ENCODE peak calls at places on chromosomes 13 and 19, in five cellular contexts. One of them, this sample, is unnamed.

GRCh38 chr13:32314271-32314967 is 744 bp downstream of the ZAR1L start:
- DNase-seq in A549: no peak
- DNase-seq in choroid plexus epithelial cell: no peak
- DNase-seq in fibroblast of lung: no peak
- DNase-seq in HFFc6: no peak
- DNase-seq in this sample: no peak

GRCh38 chr13:34733720-34734119 is 208.3 kb upstream of the NBEA start:
- DNase-seq in A549: no peak
- DNase-seq in choroid plexus epithelial cell: peak; percentile 32
- DNase-seq in fibroblast of lung: peak; percentile 68
- DNase-seq in HFFc6: no peak
- DNase-seq in this sample: no peak

GRCh38 chr19:35908977-35909683 is 1.0 kb upstream of the TYROBP start:
- DNase-seq in A549: no peak
- DNase-seq in choroid plexus epithelial cell: no peak
- DNase-seq in fibroblast of lung: no peak
- DNase-seq in HFFc6: no peak
- DNase-seq in this sample: no peak

GRCh38 chr13:37788346-37788745 is 81.2 kb downstream of the TRPC4 start:
- DNase-seq in A549: no peak
- DNase-seq in choroid plexus epithelial cell: peak; percentile 54
- DNase-seq in fibroblast of lung: no peak
- DNase-seq in HFFc6: no peak
- DNase-seq in this sample: no peak

GRCh38 chr13:98977568-98978270 is at the start of gene DOCK9:
- DNase-seq in A549: no peak
- DNase-seq in choroid plexus epithelial cell: peak; percentile 81
- DNase-seq in fibroblast of lung: peak; percentile 72
- DNase-seq in HFFc6: peak; percentile 52
- DNase-seq in this sample: peak; percentile 20

GRCh38 chr13:40992678-40993077 is 26.4 kb downstream of the ELF1 start:
- DNase-seq in A549: no peak
- DNase-seq in choroid plexus epithelial cell: peak; percentile 33
- DNase-seq in fibroblast of lung: no peak
- DNase-seq in HFFc6: no peak
- DNase-seq in this sample: no peak

GRCh38 chr19:41776700-41777099 is 19.7 kb upstream of the CEACAM3 start:
- DNase-seq in A549: no peak
- DNase-seq in choroid plexus epithelial cell: no peak
- DNase-seq in fibroblast of lung: no peak
- DNase-seq in HFFc6: no peak
- DNase-seq in this sample: no peak

GRCh38 chr13:80684525-80685017 is 343.6 kb upstream of the SPRY2 start:
- DNase-seq in A549: no peak
- DNase-seq in choroid plexus epithelial cell: no peak
- DNase-seq in fibroblast of lung: no peak
- DNase-seq in HFFc6: no peak
- DNase-seq in this sample: no peak

GRCh38 chr13:97440598-97440997 is 6.6 kb downstream of the RAP2A start:
- DNase-seq in A549: no peak
- DNase-seq in choroid plexus epithelial cell: peak; percentile 38
- DNase-seq in fibroblast of lung: no peak
- DNase-seq in HFFc6: no peak
- DNase-seq in this sample: no peak

GRCh38 chr13:89969996-89970709 is 1377.3 kb upstream of the MIR17HG start:
- DNase-seq in A549: no peak
- DNase-seq in choroid plexus epithelial cell: peak; percentile 71
- DNase-seq in fibroblast of lung: no peak
- DNase-seq in HFFc6: no peak
- DNase-seq in this sample: no peak

GRCh38 chr13:48892311-48892710 is 83.4 kb upstream of the FNDC3A start:
- DNase-seq in A549: peak; percentile 36
- DNase-seq in choroid plexus epithelial cell: peak; percentile 92
- DNase-seq in fibroblast of lung: peak; percentile 89
- DNase-seq in HFFc6: peak; percentile 83
- DNase-seq in this sample: no peak

GRCh38 chr13:21674271-21675009 is 3.6 kb downstream of the FGF9 start:
- DNase-seq in A549: no peak
- DNase-seq in choroid plexus epithelial cell: no peak
- DNase-seq in fibroblast of lung: no peak
- DNase-seq in HFFc6: no peak
- DNase-seq in this sample: peak; percentile 31

GRCh38 chr13:110123041-110123809 is 183.7 kb downstream of the COL4A1 start:
- DNase-seq in A549: no peak
- DNase-seq in choroid plexus epithelial cell: no peak
- DNase-seq in fibroblast of lung: no peak
- DNase-seq in HFFc6: no peak
- DNase-seq in this sample: no peak

GRCh38 chr19:35587326-35587725 is 1.4 kb downstream of the PMIS2 start:
- DNase-seq in A549: no peak
- DNase-seq in choroid plexus epithelial cell: peak; percentile 68
- DNase-seq in fibroblast of lung: no peak
- DNase-seq in HFFc6: no peak
- DNase-seq in this sample: no peak

GRCh38 chr13:26965976-26966375 is 205.4 kb upstream of the GPR12 start:
- DNase-seq in A549: no peak
- DNase-seq in choroid plexus epithelial cell: peak; percentile 70
- DNase-seq in fibroblast of lung: peak; percentile 77
- DNase-seq in HFFc6: no peak
- DNase-seq in this sample: no peak

GRCh38 chr19:3366761-3367571 is 583 bp downstream of the NFIC start:
- DNase-seq in A549: no peak
- DNase-seq in choroid plexus epithelial cell: peak; percentile 51
- DNase-seq in fibroblast of lung: peak; percentile 63
- DNase-seq in HFFc6: no peak
- DNase-seq in this sample: no peak

GRCh38 chr13:33169273-33169980 is 116.1 kb downstream of the STARD13 start:
- DNase-seq in A549: no peak
- DNase-seq in choroid plexus epithelial cell: peak; percentile 88
- DNase-seq in fibroblast of lung: peak; percentile 78
- DNase-seq in HFFc6: peak; percentile 86
- DNase-seq in this sample: no peak

GRCh38 chr13:48505597-48506091 is 27.2 kb downstream of the RCBTB2 start:
- DNase-seq in A549: no peak
- DNase-seq in choroid plexus epithelial cell: no peak
- DNase-seq in fibroblast of lung: peak; percentile 52
- DNase-seq in HFFc6: peak; percentile 21
- DNase-seq in this sample: no peak

GRCh38 chr13:60229708-60230272 is 66.1 kb upstream of the DIAPH3 start:
- DNase-seq in A549: no peak
- DNase-seq in choroid plexus epithelial cell: no peak
- DNase-seq in fibroblast of lung: no peak
- DNase-seq in HFFc6: no peak
- DNase-seq in this sample: no peak

GRCh38 chr19:919157-920050 is 2.3 kb downstream of the KISS1R start:
- DNase-seq in A549: no peak
- DNase-seq in choroid plexus epithelial cell: no peak
- DNase-seq in fibroblast of lung: no peak
- DNase-seq in HFFc6: no peak
- DNase-seq in this sample: no peak

GRCh38 chr19:10288662-10289166 is 1.0 kb upstream of the ICAM5 start:
- DNase-seq in A549: peak; percentile 85
- DNase-seq in choroid plexus epithelial cell: peak; percentile 80
- DNase-seq in fibroblast of lung: no peak
- DNase-seq in HFFc6: peak; percentile 63
- DNase-seq in this sample: peak; percentile 56

GRCh38 chr13:27961227-27962085 is 7.7 kb downstream of the CDX2 start:
- DNase-seq in A549: no peak
- DNase-seq in choroid plexus epithelial cell: no peak
- DNase-seq in fibroblast of lung: no peak
- DNase-seq in HFFc6: no peak
- DNase-seq in this sample: no peak

GRCh38 chr13:83881917-83882625 is at the start of gene SLITRK1:
- DNase-seq in A549: no peak
- DNase-seq in choroid plexus epithelial cell: peak; percentile 70
- DNase-seq in fibroblast of lung: peak; percentile 53
- DNase-seq in HFFc6: peak; percentile 68
- DNase-seq in this sample: peak; percentile 93

GRCh38 chr19:41620171-41620570 is 6.7 kb downstream of the CEACAM4 start:
- DNase-seq in A549: no peak
- DNase-seq in choroid plexus epithelial cell: no peak
- DNase-seq in fibroblast of lung: no peak
- DNase-seq in HFFc6: no peak
- DNase-seq in this sample: no peak

GRCh38 chr19:2274937-2275535 is 6.9 kb downstream of the PEAK3 start:
- DNase-seq in A549: peak; percentile 69
- DNase-seq in choroid plexus epithelial cell: peak; percentile 70
- DNase-seq in fibroblast of lung: peak; percentile 59
- DNase-seq in HFFc6: peak; percentile 70
- DNase-seq in this sample: peak; percentile 66

GRCh38 chr13:79405501-79405830 is 589 bp downstream of the RBM26 start:
- DNase-seq in A549: peak; percentile 19
- DNase-seq in choroid plexus epithelial cell: peak; percentile 32
- DNase-seq in fibroblast of lung: no peak
- DNase-seq in HFFc6: no peak
- DNase-seq in this sample: no peak

GRCh38 chr19:1324792-1325567 is 39.3 kb downstream of the EFNA2 start:
- DNase-seq in A549: peak; percentile 58
- DNase-seq in choroid plexus epithelial cell: peak; percentile 88
- DNase-seq in fibroblast of lung: peak; percentile 86
- DNase-seq in HFFc6: peak; percentile 56
- DNase-seq in this sample: no peak

GRCh38 chr19:48190288-48191284 is 20.1 kb downstream of the ZSWIM9 start:
- DNase-seq in A549: no peak
- DNase-seq in choroid plexus epithelial cell: peak; percentile 82
- DNase-seq in fibroblast of lung: peak; percentile 56
- DNase-seq in HFFc6: no peak
- DNase-seq in this sample: peak; percentile 44

GRCh38 chr13:110538632-110539031 is 22.9 kb downstream of the RAB20 start:
- DNase-seq in A549: no peak
- DNase-seq in choroid plexus epithelial cell: no peak
- DNase-seq in fibroblast of lung: no peak
- DNase-seq in HFFc6: no peak
- DNase-seq in this sample: no peak

DNA sequence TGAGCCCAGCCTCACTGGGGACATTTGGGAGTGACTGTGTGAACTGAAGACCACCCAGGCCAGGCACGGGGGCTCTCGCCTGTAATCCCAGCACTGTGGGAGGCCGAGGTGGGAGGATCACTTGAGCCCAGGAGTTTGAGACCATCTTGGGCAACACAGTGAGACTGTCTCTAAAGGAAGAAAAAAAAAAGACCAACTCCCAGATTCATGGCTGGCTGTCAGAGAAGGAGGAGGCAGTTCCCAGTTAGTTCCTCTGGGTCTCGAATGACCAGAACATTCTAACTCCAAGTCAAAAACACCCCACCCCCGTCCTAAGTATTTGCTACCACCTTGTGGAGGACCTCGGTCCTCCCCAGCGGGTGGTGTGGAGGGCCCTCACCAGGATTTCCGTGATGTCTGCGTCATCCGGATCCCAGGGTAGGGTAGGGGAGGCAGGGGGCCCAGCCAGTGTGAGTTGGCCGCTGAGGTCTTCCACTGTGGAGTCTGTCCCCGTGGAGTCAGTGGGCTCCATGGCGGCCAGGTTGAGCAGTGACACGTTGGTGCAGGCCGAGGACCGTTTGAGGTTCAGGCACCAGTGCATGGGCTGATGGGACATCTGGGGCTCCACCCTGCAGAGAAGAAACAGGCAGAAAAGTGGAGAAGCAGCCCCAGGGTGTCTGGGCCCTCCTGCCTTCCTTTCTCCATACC is 1.3 kb downstream of the TSKS start:
- DNase-seq in A549: no peak
- DNase-seq in choroid plexus epithelial cell: peak; percentile 82
- DNase-seq in fibroblast of lung: peak; percentile 65
- DNase-seq in HFFc6: no peak
- DNase-seq in this sample: no peak
- TF ChIP-seq CTCF in A549: no peak
- TF ChIP-seq CTCF in choroid plexus epithelial cell: peak; percentile 49
- TF ChIP-seq CTCF in fibroblast of lung: no peak
- TF ChIP-seq CTCF in HFFc6: peak; percentile 28
- TF ChIP-seq CTCF in this sample: no peak

DNA sequence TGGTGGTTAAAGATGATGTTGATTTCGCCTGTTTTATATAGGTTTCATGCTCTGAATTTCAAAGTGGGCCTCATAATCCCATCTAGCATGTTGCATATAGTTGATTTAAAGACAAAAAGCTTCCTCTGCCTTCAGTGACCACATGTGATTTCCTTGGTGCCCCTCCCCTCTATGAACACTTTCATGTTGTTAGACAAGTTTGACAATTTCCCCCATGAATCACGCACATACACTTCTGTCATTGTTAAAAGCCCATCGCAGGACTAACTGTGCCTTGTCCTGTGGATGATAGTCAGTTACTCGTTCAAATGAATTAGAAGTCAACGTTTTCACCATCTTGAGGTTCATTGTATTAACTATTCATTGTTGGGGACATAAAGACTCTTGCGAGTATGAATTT is 6.7 kb downstream of the TNFSF11 start:
- DNase-seq in A549: no peak
- DNase-seq in choroid plexus epithelial cell: no peak
- DNase-seq in fibroblast of lung: no peak
- DNase-seq in HFFc6: no peak
- DNase-seq in this sample: no peak
- TF ChIP-seq CTCF in A549: no peak
- TF ChIP-seq CTCF in choroid plexus epithelial cell: no peak
- TF ChIP-seq CTCF in fibroblast of lung: no peak
- TF ChIP-seq CTCF in HFFc6: no peak
- TF ChIP-seq CTCF in this sample: no peak

DNA sequence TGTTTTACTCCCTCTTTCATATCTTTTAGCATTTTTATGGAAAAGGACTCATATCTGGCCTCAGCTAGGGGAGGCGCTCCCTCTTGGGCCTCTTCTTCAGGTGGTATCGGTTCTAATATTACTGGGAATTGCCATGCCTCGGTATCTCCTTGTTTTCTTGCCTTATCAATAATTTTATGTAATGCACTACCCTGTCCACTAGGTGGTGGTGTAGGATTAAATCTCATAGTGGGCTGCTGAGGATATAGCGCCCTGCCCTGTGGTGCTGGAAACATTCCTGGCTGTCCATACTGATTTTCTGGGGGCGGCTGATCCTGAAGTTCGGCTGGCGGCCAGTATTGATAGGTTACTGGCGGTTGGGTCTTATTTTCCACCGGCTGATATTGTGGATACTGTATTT is 35.8 kb downstream of the ZNF420 start:
- DNase-seq in A549: no peak
- DNase-seq in choroid plexus epithelial cell: no peak
- DNase-seq in fibroblast of lung: no peak
- DNase-seq in HFFc6: no peak
- DNase-seq in this sample: no peak
- TF ChIP-seq CTCF in A549: no peak
- TF ChIP-seq CTCF in choroid plexus epithelial cell: peak; percentile 19
- TF ChIP-seq CTCF in fibroblast of lung: peak; percentile 8
- TF ChIP-seq CTCF in HFFc6: peak; percentile 57
- TF ChIP-seq CTCF in this sample: peak; percentile 44

DNA sequence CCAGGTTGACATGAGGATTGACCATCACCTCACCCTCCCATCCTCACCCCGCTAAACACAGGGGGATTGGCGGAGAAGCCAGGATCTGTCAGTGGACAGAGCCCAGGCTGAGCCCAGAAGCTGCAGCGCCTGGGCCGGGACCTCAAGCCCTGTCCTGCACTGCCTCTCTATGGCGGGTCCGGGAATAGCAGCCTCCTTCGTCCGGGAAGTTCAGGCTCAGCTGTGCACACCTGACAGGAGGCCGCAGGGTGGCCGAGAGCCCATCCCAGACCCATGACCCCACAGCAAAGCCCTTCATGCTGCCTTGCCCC is 67.8 kb downstream of the SPACA7 start:
- DNase-seq in A549: peak; percentile 38
- DNase-seq in choroid plexus epithelial cell: peak; percentile 71
- DNase-seq in fibroblast of lung: peak; percentile 53
- DNase-seq in HFFc6: peak; percentile 24
- DNase-seq in this sample: peak; percentile 94
- TF ChIP-seq CTCF in A549: peak; percentile 53
- TF ChIP-seq CTCF in choroid plexus epithelial cell: peak; percentile 89
- TF ChIP-seq CTCF in fibroblast of lung: peak; percentile 84
- TF ChIP-seq CTCF in HFFc6: peak; percentile 83
- TF ChIP-seq CTCF in this sample: peak; percentile 90